ENCODE peak calls at places on chromosomes 4 and X, in nine cellular contexts. M, B, A, H, U, Y, V, F and I are unnamed samples.

GRCh38 chrX:24493740-24494543 is 28.9 kb downstream of the PDK3 start:
- DNase-seq in F (no peak), H (no peak), A (no peak), M (no peak), B (no peak), Y (peak), V (no peak), U (no peak), I (no peak)

GRCh38 chr4:154542264-154542879 is 7.8 kb downstream of the PLRG1 start:
- DNase-seq in V (no peak), B (no peak), F (no peak), H (no peak), Y (no peak), M (no peak), U (no peak), A (no peak), I (no peak)

GRCh38 chrX:30931920-30932319 is 42.9 kb upstream of the TAB3 start:
- DNase-seq in Y (no peak), H (no peak), F (no peak), U (no peak), B (no peak), V (no peak), A (no peak), M (no peak), I (no peak)

GRCh38 chrX:16125520-16126149 is 2.3 kb downstream of the GRPR start:
- DNase-seq in Y (no peak), A (no peak), H (no peak), U (no peak), V (no peak), F (no peak), M (no peak), B (no peak), I (no peak)

GRCh38 chrX:63979480-63979879 is 194.5 kb upstream of the ARHGEF9 start:
- DNase-seq in Y (no peak), H (no peak), F (no peak), U (no peak), B (no peak), V (no peak), M (no peak), A (no peak), I (no peak)

GRCh38 chr4:153748378-153748777 is 11.4 kb downstream of the RNF175 start:
- DNase-seq in B (peak), V (no peak), Y (peak), U (peak), M (peak), F (peak), H (peak), A (peak), I (no peak)

GRCh38 chr4:146335763-146336412 is 121.5 kb downstream of the REELD1 start:
- DNase-seq in M (no peak), B (no peak), F (no peak), A (no peak), H (peak), Y (peak), V (no peak), U (no peak), I (no peak)

GRCh38 chrX:38312436-38312835 is 14.9 kb downstream of the RPGR start:
- DNase-seq in B (no peak), A (peak), Y (peak), H (peak), M (no peak), U (no peak), F (peak), V (no peak), I (no peak)

GRCh38 chr4:53500552-53500951 is 90.7 kb downstream of the LNX1 start:
- DNase-seq in F (no peak), A (no peak), H (no peak), U (no peak), Y (no peak), M (no peak), V (no peak), B (no peak), I (no peak)

GRCh38 chr4:125011646-125012045 is 299.1 kb upstream of the ANKRD50 start:
- DNase-seq in V (no peak), U (no peak), H (peak), F (no peak), Y (peak), A (peak), B (no peak), M (no peak), I (no peak)

GRCh38 chr4:186693159-186693815 is 30.4 kb downstream of the FAT1 start:
- DNase-seq in H (no peak), B (peak), U (peak), F (peak), Y (peak), M (peak), V (peak), A (peak), I (no peak)

GRCh38 chr4:178752954-178753525 is 1310.8 kb upstream of the AGA start:
- DNase-seq in U (no peak), V (no peak), H (no peak), F (no peak), Y (no peak), A (no peak), B (no peak), M (no peak), I (no peak)

GRCh38 chr4:182085051-182085480 is 158.1 kb upstream of the TENM3 start:
- DNase-seq in Y (no peak), H (no peak), B (no peak), U (peak), A (no peak), V (no peak), F (peak), M (no peak), I (no peak)

GRCh38 chrX:53071604-53072417 is 10.4 kb upstream of the TSPYL2 start:
- DNase-seq in A (peak), V (peak), H (peak), Y (peak), B (peak), F (peak), M (peak), U (peak), I (no peak)

GRCh38 chr4:82578935-82579334 is 17.1 kb upstream of the TMEM150C start:
- DNase-seq in Y (no peak), B (no peak), A (peak), H (no peak), M (no peak), U (no peak), F (no peak), V (no peak), I (no peak)

GRCh38 chr4:180164799-180165198 is 2078.4 kb upstream of the TENM3 start:
- DNase-seq in Y (no peak), U (peak), H (no peak), B (no peak), F (peak), A (no peak), M (no peak), V (no peak), I (no peak)

GRCh38 chr4:7435411-7436095 is 823 bp upstream of the PSAPL1 start:
- DNase-seq in H (peak), Y (no peak), U (no peak), V (no peak), M (no peak), A (peak), B (no peak), F (no peak), I (no peak)

GRCh38 chr4:38082424-38083374 is 122.5 kb downstream of the PTTG2 start:
- DNase-seq in M (no peak), U (no peak), B (no peak), Y (no peak), V (no peak), F (peak), H (peak), A (peak), I (no peak)

GRCh38 chr4:139740531-139741041 is 75.0 kb downstream of the MGST2 start:
- DNase-seq in Y (peak), B (peak), V (peak), M (peak), A (peak), F (peak), U (peak), H (peak), I (no peak)

GRCh38 chr4:185914583-185915199 is 102.7 kb upstream of the SORBS2 start:
- DNase-seq in Y (no peak), B (no peak), V (no peak), F (peak), U (peak), H (peak), A (peak), M (no peak), I (no peak)

GRCh38 chr4:120709986-120710385 is 212.5 kb downstream of the PRDM5 start:
- DNase-seq in A (peak), Y (peak), H (peak), M (no peak), B (no peak), F (peak), U (no peak), V (no peak), I (no peak)

GRCh38 chr4:8739820-8740665 is 131.6 kb downstream of the HMX1 start:
- DNase-seq in F (no peak), V (no peak), U (no peak), M (no peak), A (no peak), B (no peak), Y (no peak), H (no peak), I (no peak)

GRCh38 chr4:17688011-17688441 is 73.6 kb downstream of the MED28 start:
- DNase-seq in B (no peak), V (no peak), Y (no peak), M (no peak), F (peak), U (peak), A (no peak), H (no peak), I (no peak)

GRCh38 chr4:91025240-91026173 is 898.3 kb downstream of the CCSER1 start:
- DNase-seq in Y (no peak), B (no peak), F (no peak), V (no peak), H (no peak), A (no peak), U (no peak), M (no peak), I (no peak)

GRCh38 chr4:121192500-121192899 is 28.4 kb upstream of the TNIP3 start:
- DNase-seq in A (peak), U (no peak), M (no peak), H (peak), V (no peak), Y (peak), B (no peak), F (peak), I (peak)

GRCh38 chrX:131854586-131854985 is 168.5 kb upstream of the STK26 start:
- DNase-seq in A (peak), Y (peak), V (no peak), H (peak), B (no peak), U (no peak), M (no peak), F (peak), I (no peak)
- TF ChIP-seq CTCF in A (no peak), Y (peak), V (peak), H (no peak), B (no peak), U (no peak), M (no peak), F (no peak), I (peak)

GRCh38 chrX:45824471-45824870 is 623.8 kb upstream of the DIPK2B start:
- DNase-seq in H (peak), B (peak), A (peak), Y (peak), F (peak), U (peak), V (peak), M (peak), I (no peak)
- TF ChIP-seq CTCF in H (peak), B (peak), A (peak), Y (peak), F (peak), U (peak), V (no peak), M (peak), I (peak)

GRCh38 chrX:28591542-28591941 is 4.3 kb downstream of the IL1RAPL1 start:
- DNase-seq in F (no peak), V (no peak), U (no peak), A (no peak), H (no peak), Y (no peak), B (no peak), M (no peak), I (no peak)
- TF ChIP-seq CTCF in F (no peak), V (no peak), U (no peak), A (no peak), H (no peak), Y (no peak), B (no peak), M (no peak), I (no peak)

GRCh38 chrX:14717949-14718348 is 154.9 kb downstream of the FANCB start:
- DNase-seq in H (no peak), Y (no peak), F (no peak), V (no peak), B (no peak), A (no peak), M (no peak), U (no peak), I (no peak)

GRCh38 chrX:14712096-14712495 is 160.8 kb downstream of the FANCB start:
- DNase-seq in Y (no peak), H (no peak), M (no peak), U (no peak), V (no peak), F (no peak), B (peak), A (no peak), I (no peak)
- TF ChIP-seq CTCF in Y (no peak), H (no peak), M (no peak), U (no peak), V (no peak), F (no peak), B (peak), A (no peak), I (no peak)

GRCh38 chr4:10619220-10619619 is 65.3 kb downstream of the CLNK start:
- DNase-seq in U (peak), B (peak), V (no peak), A (no peak), H (no peak), Y (peak), M (no peak), F (peak), I (no peak)
- TF ChIP-seq CTCF in U (peak), B (no peak), V (no peak), A (no peak), H (no peak), Y (no peak), M (no peak), F (no peak), I (no peak)

GRCh38 chr4:4960574-4960973 is 58.7 kb downstream of the CYTL1 start:
- DNase-seq in M (no peak), B (no peak), V (no peak), H (no peak), A (no peak), F (no peak), Y (no peak), U (no peak), I (no peak)
- TF ChIP-seq CTCF in M (no peak), B (no peak), V (no peak), H (no peak), A (no peak), F (no peak), Y (no peak), U (no peak), I (no peak)

DNA sequence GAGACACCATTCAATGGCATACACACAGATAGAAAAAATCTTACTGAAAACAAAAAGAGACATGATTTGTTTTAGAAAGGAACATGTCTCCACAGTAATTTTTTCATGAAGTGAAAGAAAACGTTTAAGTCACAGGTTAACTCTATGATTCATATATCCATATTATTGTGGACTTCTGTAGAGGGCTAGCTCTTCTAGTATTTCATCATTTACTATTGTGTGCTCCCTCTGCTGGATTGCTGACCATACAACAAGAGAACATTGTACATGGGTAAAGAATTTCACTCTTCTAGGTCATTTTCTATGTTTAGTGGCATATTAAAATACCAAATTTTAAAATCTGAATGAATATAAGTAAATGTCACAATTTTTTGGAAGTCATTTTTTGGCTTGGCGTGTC is 91.8 kb upstream of the POU3F4 start:
- DNase-seq in U (no peak), F (no peak), A (no peak), H (no peak), B (no peak), M (no peak), Y (peak), V (no peak), I (no peak)
- TF ChIP-seq CTCF in U (no peak), F (no peak), A (no peak), H (no peak), B (no peak), M (no peak), Y (no peak), V (no peak), I (peak)

DNA sequence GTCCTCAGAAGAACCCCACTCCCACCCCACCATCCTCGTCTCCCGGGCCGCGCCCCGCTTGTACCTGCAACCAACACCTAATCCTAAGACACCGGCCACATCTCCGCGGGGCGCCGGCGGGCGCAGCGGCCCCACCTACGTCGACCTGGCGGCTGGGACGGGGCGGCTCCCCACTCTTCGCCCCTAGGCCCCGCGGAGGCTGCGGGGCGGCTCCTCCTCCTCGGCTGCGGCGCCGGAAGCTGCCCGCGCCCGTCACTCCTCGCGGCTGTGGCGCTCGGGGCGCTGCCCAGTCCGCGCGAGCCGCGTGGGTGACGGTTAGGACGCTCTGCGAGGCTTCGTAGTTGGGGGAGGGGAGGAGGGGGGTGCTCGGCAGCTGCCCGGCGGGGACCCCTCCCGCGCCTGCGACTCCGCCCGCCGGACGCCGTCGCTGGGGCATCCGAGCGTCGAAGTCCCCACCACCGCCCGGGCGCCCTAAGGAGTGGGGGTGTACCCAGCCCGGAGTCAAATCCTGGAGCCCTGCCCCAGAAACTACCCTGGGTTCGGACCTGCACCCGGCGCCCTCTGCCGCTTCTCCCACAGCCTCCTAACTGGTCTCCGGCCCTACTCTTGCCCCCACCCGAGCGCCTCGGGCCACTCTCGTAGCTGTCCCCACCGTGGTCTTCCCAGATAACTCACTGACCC is at the start of gene CCDC158:
- DNase-seq in F (no peak), V (peak), B (no peak), A (peak), H (peak), M (no peak), U (no peak), Y (no peak), I (no peak)
- TF ChIP-seq CTCF in F (no peak), V (no peak), B (no peak), A (no peak), H (no peak), M (no peak), U (no peak), Y (no peak), I (no peak)

GRCh38 chrX:49840679-49841078 is 11.6 kb downstream of the PAGE4 start:
- DNase-seq in A (peak), V (peak), Y (peak), F (peak), U (no peak), H (peak), B (no peak), M (no peak), I (peak)
- TF ChIP-seq CTCF in A (peak), V (no peak), Y (peak), F (peak), U (peak), H (peak), B (peak), M (peak), I (peak)

GRCh38 chr4:176635372-176636261 is 157.1 kb downstream of the VEGFC start:
- DNase-seq in B (no peak), A (peak), U (peak), F (peak), M (no peak), H (peak), Y (peak), V (no peak), I (no peak)
- TF ChIP-seq CTCF in B (no peak), A (no peak), U (no peak), F (peak), M (no peak), H (peak), Y (no peak), V (no peak), I (no peak)